ENCODE peak calls at places on chromosomes 11 and 22, in ten cellular contexts. A is bronchial epithelial cell, K is PC-9, U is foreskin fibroblast, T is heart right ventricle, H is A549, R is BJ, N is esophagus squamous epithelium, G is K562, B is cardiac fibroblast. E is an unnamed sample.

GRCh38 chr22:22082960-22083359 is 100.4 kb upstream of the TOP3B start:
- DNase-seq in R (no peak), H (no peak), U (no peak), K (no peak), N (no peak), G (no peak), B (no peak), A (no peak), T (no peak), E (no peak)

GRCh38 chr11:34941688-34942087 is 25.3 kb downstream of the PDHX start:
- DNase-seq in A (no peak), B (no peak), H (no peak), T (no peak), R (no peak), G (no peak), K (no peak), U (no peak), N (no peak), E (no peak)

GRCh38 chr11:100823360-100823759 is 136.3 kb downstream of the ARHGAP42 start:
- DNase-seq in K (no peak), N (no peak), R (no peak), T (no peak), H (no peak), G (no peak), U (peak), B (peak), A (no peak), E (peak)

GRCh38 chr11:120832609-120833221 is 191.2 kb upstream of the TBCEL start:
- DNase-seq in B (no peak), G (no peak), R (no peak), H (no peak), N (no peak), K (no peak), A (no peak), T (no peak), U (no peak), E (no peak)

GRCh38 chr11:19093976-19094375 is 23.0 kb upstream of the ZDHHC13 start:
- DNase-seq in G (no peak), N (no peak), U (no peak), H (no peak), K (peak), R (no peak), B (peak), T (no peak), A (peak), E (peak)

GRCh38 chr11:121391914-121392313 is 60.2 kb upstream of the SORL1 start:
- DNase-seq in U (no peak), N (no peak), A (peak), B (no peak), R (no peak), T (no peak), K (no peak), H (peak), G (no peak), E (no peak)

GRCh38 chr11:1393038-1393710 is 3.4 kb downstream of the BRSK2 start:
- DNase-seq in B (no peak), G (no peak), K (no peak), U (no peak), T (peak), N (no peak), H (no peak), R (no peak), A (no peak), E (no peak)

GRCh38 chr11:76740772-76741171 is 42.4 kb upstream of the TSKU start:
- DNase-seq in K (no peak), U (no peak), H (no peak), N (no peak), T (no peak), B (no peak), A (no peak), R (no peak), G (no peak), E (no peak)

GRCh38 chr11:57422669-57423068 is 4.3 kb downstream of the SLC43A3 start:
- DNase-seq in K (no peak), G (no peak), H (no peak), A (no peak), N (no peak), U (no peak), R (no peak), T (no peak), B (no peak), E (no peak)

GRCh38 chr11:57424802-57425564 is 1.9 kb downstream of the SLC43A3 start:
- DNase-seq in N (no peak), K (peak), G (peak), A (peak), B (peak), R (peak), T (peak), H (no peak), U (peak), E (peak)

GRCh38 chr11:57425565-57426438 is 1.1 kb downstream of the SLC43A3 start:
- DNase-seq in G (no peak), B (peak), H (no peak), R (no peak), U (no peak), A (peak), N (no peak), K (peak), T (peak), E (no peak)

GRCh38 chr11:57426439-57426753 is 525 bp downstream of the SLC43A3 start:
- DNase-seq in N (no peak), U (no peak), T (no peak), R (no peak), B (no peak), G (no peak), H (no peak), A (peak), K (peak), E (no peak)

GRCh38 chr11:57424137-57424801 is 2.7 kb downstream of the SLC43A3 start:
- DNase-seq in K (no peak), N (no peak), A (no peak), H (no peak), T (no peak), G (no peak), R (no peak), B (no peak), U (no peak), E (no peak)
- H3K4me3 ChIP-seq in K (peak), N (no peak), A (no peak), H (no peak), T (no peak), G (peak), R (no peak), B (peak), U (no peak), E (no peak)

DNA sequence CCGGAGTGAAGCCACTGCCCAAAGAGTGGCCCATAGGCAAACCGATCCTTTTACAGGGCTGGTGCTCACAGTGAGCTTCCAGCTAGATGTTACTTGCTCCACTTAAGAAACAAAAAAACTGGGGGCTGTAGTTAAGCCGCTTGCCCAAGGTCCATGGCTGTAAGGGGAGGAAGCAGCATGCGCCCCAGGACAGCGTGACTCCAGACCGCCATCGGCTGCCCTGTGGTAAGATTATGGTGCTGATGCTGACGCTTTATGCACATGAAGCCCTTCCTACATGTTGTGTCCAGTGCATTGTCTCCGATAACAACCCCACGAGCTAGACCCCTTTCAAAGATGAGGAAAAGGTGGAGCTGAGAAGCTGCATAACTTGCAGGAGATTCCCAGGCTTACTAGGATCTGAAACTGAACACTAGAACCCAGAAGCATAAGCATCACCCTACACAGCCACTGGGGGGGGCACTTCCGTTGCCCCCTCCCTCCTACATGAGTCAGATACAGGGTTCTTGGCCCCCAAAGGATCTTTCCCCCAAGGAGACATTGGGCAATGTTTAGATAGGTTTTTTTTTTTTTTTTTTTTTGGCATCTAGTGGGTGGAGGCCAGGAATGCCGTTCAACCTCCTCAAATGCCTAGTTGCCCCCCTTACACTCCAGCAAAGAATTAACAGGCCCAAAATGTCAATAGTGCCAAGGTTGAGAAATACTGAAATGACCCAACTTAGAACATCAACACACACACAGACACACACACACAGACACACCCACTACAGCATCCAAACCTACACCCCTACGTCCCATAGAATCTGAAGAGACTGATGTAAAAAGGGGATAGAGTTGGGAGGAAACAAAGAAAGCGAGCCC is 53.9 kb downstream of the MN1 start:
- DNase-seq in N (no peak), A (peak), H (no peak), T (no peak), K (no peak), R (no peak), G (peak), B (peak), U (no peak), E (no peak)
- TF ChIP-seq CTCF in N (no peak), A (peak), H (peak), T (no peak), K (peak), R (peak), G (peak), B (peak), U (peak), E (peak)

GRCh38 chr22:43923191-43923590 is 414 bp upstream of the PNPLA3 start:
- DNase-seq in K (no peak), T (no peak), H (no peak), U (no peak), B (no peak), R (no peak), A (no peak), G (no peak), N (no peak), E (no peak)

GRCh38 chr22:43922123-43922522 is 1.5 kb upstream of the PNPLA3 start:
- DNase-seq in T (no peak), K (peak), U (no peak), G (peak), B (no peak), A (no peak), H (no peak), R (no peak), N (no peak), E (no peak)

GRCh38 chr22:43926349-43926710 is 2.7 kb downstream of the PNPLA3 start:
- DNase-seq in B (no peak), A (peak), G (no peak), H (no peak), R (no peak), T (no peak), K (no peak), U (no peak), N (no peak), E (no peak)

GRCh38 chr22:43925433-43926348 is 2.1 kb downstream of the PNPLA3 start:
- DNase-seq in G (no peak), A (peak), U (no peak), K (no peak), H (no peak), R (no peak), T (no peak), N (no peak), B (peak), E (no peak)

GRCh38 chr22:43923631-43924548 is at the start of gene PNPLA3:
- DNase-seq in B (peak), U (peak), A (peak), K (peak), G (peak), H (peak), R (no peak), T (peak), N (no peak), E (peak)
- H3K4me3 ChIP-seq in B (peak), U (peak), A (peak), K (peak), G (peak), H (peak), R (peak), T (peak), N (peak), E (peak)

DNA sequence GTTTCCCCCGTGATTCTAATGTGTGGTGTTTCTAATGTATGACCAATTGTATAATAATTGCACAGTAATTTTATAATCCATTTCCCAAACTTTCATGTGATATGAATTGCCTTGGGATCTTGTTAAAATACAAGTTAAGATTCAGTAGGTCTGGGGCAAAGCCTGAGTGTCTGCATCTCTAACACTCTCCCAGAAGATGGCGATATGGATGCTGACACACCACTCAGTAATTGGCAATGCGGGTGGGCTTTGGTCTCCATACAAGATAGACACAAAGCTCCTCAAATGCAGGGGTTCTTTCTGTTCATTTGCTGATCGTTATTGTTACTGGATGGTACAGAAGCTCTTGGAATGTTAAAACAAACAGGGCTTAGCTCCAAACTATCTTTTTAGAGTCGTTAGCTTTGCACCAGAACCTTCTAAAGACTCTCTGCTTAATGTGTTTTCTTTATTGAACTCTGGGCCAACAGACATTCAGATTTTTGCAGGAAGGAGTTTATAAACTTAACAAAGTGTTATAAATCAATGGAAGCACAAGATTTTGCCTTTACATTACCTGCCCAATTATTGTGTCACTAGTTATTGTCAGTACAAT is 45.4 kb upstream of the ANO3 start:
- DNase-seq in R (no peak), G (no peak), U (peak), A (peak), N (no peak), T (no peak), B (peak), K (no peak), H (peak), E (peak)
- TF ChIP-seq CTCF in R (peak), G (peak), U (peak), A (peak), N (no peak), T (peak), B (peak), K (no peak), H (peak), E (peak)

DNA sequence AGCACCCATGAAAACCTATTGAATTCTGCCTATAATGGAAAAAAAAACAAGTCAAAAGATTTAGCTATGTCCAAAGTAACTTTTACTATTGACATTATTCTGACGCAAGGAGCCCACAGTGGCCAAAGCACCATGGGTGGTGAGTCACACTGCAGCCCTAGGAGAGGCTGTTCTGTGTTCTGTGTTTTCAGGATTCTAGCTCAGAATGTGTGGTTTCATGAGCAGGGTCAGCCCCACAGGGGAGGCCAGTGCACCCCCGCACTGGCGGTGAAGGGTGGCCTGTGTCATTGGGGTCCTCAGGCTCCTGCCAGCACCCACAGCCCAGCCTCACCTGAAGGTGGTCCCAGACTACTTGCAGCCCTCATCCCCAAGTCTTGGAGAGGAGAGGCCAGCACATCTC is 112.2 kb downstream of the BRD1 start:
- DNase-seq in B (no peak), H (no peak), T (no peak), K (no peak), N (no peak), A (no peak), U (peak), G (no peak), R (no peak), E (no peak)
- H3K4me3 ChIP-seq in B (no peak), H (no peak), T (no peak), K (no peak), N (no peak), A (no peak), U (no peak), G (no peak), R (no peak), E (no peak)

E was measured in astrocyte of the cerebellum.